ENCODE peak calls at places on chromosomes 12 and 14, in five cellular contexts. M, T, Y, H and F are unnamed samples.
A peak's percentile ranks its signal among the peaks of the same experiment; 100 is the strongest.

GRCh38 chr14:88503754-88504406 is 50.9 kb downstream of the PTPN21 start:
- DNase-seq in M (no peak), T (no peak), Y (no peak), H (no peak), F (no peak)

GRCh38 chr12:97465012-97465345 is 2.4 kb downstream of the RMST start:
- DNase-seq in M (peak; percentile 71), T (no peak), Y (peak; percentile 47), H (no peak), F (no peak)

GRCh38 chr12:110279976-110280783 is 867 bp upstream of the ATP2A2 start:
- DNase-seq in M (peak; percentile 80), T (peak; percentile 33), Y (peak; percentile 66), H (peak; percentile 73), F (peak; percentile 70)

GRCh38 chr14:104749958-104750529 is 2.9 kb upstream of the SIVA1 start:
- DNase-seq in M (no peak), T (peak; percentile 48), Y (no peak), H (no peak), F (no peak)

GRCh38 chr12:31370645-31371620 is 45.0 kb upstream of the SINHCAF start:
- DNase-seq in M (peak; percentile 66), T (no peak), Y (peak; percentile 98), H (peak; percentile 41), F (peak; percentile 82)

GRCh38 chr14:22163051-22163450 is 426.0 kb downstream of the DAD1 start:
- DNase-seq in M (no peak), T (peak; percentile 45), Y (peak; percentile 22), H (peak; percentile 46), F (no peak)

GRCh38 chr12:104281636-104282035 is 21.9 kb upstream of the EID3 start:
- DNase-seq in M (no peak), T (no peak), Y (no peak), H (peak; percentile 37), F (no peak)

GRCh38 chr14:84340938-84341337 is 1189.0 kb upstream of the FLRT2 start:
- DNase-seq in M (no peak), T (peak; percentile 50), Y (no peak), H (peak; percentile 76), F (no peak)

GRCh38 chr14:28966416-28967233 is 200.0 kb downstream of the FOXG1 start:
- DNase-seq in M (no peak), T (no peak), Y (no peak), H (no peak), F (no peak)

GRCh38 chr12:24135158-24135850 is 185.8 kb upstream of the SOX5 start:
- DNase-seq in M (no peak), T (peak; percentile 43), Y (peak; percentile 78), H (peak; percentile 77), F (no peak)
- H2BK15ac ChIP-seq in M (no peak overlapping the region), T (peak overlapping the region; percentile 7), Y (no peak overlapping the region), H (no peak overlapping the region), F (no peak overlapping the region)

DNA sequence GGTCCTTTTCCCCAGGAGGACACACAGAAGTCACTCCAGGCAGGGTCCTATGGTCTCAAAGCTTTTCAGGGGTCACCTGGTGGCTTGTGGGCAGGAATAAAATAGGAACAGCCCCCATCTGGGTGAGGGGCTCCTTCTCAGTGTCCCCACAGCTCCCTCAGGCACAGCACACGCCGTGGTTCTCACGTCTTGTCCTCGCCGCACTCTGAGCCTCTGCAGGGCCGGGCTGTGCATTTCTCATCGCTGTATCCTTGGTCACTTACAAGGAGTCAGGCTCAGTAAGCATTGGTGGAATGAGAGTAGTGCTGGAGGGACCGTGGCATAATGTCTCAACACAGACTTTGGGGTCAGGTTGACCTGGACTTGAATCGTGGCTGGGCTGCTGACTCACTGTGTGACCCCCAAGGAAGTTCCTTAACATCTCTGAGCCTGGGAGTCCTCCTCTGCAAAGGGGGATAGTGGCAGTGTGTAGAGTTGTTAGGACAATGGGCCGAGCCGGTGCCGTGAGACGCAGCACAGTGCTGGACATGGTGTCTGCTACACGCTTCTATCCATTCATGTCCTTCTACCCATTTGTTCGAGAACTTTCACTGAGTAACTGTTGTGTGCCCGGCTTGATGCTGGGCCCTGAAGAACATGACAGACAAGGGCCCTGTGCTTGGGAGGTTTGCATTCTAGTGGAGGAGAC is 13.3 kb downstream of the VASH1 start:
- DNase-seq in M (no peak), T (no peak), Y (no peak), H (no peak), F (no peak)
- H2AK5ac ChIP-seq in M (no peak overlapping the region), T (peak overlapping the region; percentile 33), Y (peak overlapping the region; percentile 28), H (no peak overlapping the region), F (no peak overlapping the region)

DNA sequence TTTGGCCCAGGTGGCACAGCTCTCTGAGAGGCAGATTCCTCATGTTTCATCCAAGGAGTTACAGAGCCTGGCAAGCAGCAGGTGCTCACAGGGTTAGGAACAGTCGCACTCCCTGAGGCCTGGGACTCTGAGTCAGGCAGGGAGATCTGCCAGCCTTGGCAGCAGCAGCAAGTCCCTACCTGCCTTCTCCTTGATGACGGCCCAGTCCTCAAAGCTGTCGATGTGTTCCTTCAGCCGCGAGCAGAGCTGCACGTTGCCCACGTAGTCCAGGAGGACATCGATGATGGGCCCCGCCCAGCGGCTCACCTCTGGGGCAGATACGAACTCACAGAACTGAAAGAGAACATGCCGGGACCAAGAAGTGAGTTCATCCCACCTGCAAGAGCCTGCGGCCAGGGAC is 10.4 kb downstream of the FAM181A start:
- DNase-seq in M (no peak), T (no peak), Y (no peak), H (no peak), F (no peak)
- H3K36me3 ChIP-seq in M (no peaks in the 10 kb centered on the region), T (no peaks in the 10 kb centered on the region), Y (no peaks in the 10 kb centered on the region), H (peaks cover 3% of the 10 kb centered on the region), F (no peaks in the 10 kb centered on the region)

GRCh38 chr14:24088095-24088494 is 6.0 kb upstream of the PCK2 start:
- DNase-seq in M (no peak), T (no peak), Y (no peak), H (no peak), F (no peak)
- H2BK15ac ChIP-seq in M (peak overlapping the region; percentile 1), T (no peak overlapping the region), Y (no peak overlapping the region), H (no peak overlapping the region), F (no peak overlapping the region)

GRCh38 chr14:68580096-68580640 is 212.7 kb downstream of the ZFP36L1 start:
- DNase-seq in M (no peak), T (no peak), Y (no peak), H (no peak), F (no peak)

GRCh38 chr14:68580676-68581075 is 212.2 kb downstream of the ZFP36L1 start:
- DNase-seq in M (no peak), T (no peak), Y (no peak), H (no peak), F (no peak)

GRCh38 chr14:68574906-68575305 is 218.0 kb downstream of the ZFP36L1 start:
- DNase-seq in M (no peak), T (peak; percentile 70), Y (no peak), H (peak; percentile 70), F (no peak)

GRCh38 chr14:68576496-68577244 is 216.2 kb downstream of the ZFP36L1 start:
- DNase-seq in M (no peak), T (peak; percentile 40), Y (no peak), H (peak; percentile 83), F (no peak)

GRCh38 chr14:68578597-68578996 is 214.3 kb downstream of the ZFP36L1 start:
- DNase-seq in M (no peak), T (no peak), Y (no peak), H (no peak), F (no peak)
- H2AK5ac ChIP-seq in M (peak overlapping the region; percentile 40), T (peak overlapping the region; percentile 94), Y (no peak overlapping the region), H (peak overlapping the region; percentile 51), F (peak overlapping the region; percentile 22)

GRCh38 chr14:64422753-64423152 is 34.6 kb downstream of the MTHFD1 start:
- DNase-seq in M (no peak), T (no peak), Y (no peak), H (no peak), F (no peak)
- H3K36me3 ChIP-seq in M (peaks cover 88% of the 10 kb centered on the region), T (peaks cover 21% of the 10 kb centered on the region), Y (peaks cover 17% of the 10 kb centered on the region), H (peaks cover 31% of the 10 kb centered on the region), F (peaks cover 36% of the 10 kb centered on the region)

DNA sequence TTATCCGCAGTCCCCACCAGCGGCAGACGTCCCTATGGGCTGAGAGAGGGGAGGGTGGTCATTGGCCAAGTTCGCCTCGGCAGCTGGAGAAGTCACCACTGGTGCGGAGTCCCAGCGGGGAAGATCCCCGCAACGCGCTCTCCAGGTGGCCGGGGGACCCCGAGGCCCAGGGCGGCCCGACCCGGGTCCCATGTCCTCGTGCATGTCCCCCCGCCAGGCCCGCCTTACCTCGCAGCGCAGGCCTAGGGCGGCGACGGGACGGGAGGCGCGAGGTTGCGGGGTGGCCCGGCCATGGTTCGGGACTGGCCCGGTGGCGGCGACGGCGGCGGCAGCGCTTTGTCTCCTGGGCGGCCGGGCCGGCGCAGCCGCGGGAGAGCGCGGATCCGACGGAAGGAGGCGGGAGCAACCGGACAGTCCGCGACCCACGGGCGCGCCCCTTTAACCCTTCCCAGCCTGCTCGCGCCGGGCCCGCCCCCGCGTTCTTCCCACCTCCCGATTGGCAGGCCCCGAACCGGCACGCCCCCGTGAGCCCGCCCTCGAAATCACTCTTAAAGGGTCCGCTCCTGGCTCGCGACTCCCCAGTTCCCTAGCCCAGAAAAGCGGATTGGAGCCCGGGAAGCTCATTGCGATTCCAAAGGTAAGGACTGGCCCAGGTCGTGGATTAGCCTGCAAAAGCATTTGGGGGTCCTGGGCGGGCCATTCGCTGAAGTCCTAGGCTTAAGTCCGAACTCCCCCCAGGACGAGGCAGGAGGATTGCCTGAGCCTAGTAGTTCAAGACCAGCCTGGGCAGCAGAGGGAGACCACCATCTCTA is at the start of gene PHETA1:
- DNase-seq in M (peak; percentile 95), T (peak; percentile 79), Y (peak; percentile 86), H (peak; percentile 91), F (peak; percentile 83)
- H2BK15ac ChIP-seq in M (no peak within 1 kb of the TSS), T (no peak within 1 kb of the TSS), Y (no peak within 1 kb of the TSS), H (peak within 1 kb of the TSS; percentile 54), F (peak within 1 kb of the TSS; percentile 44)

DNA sequence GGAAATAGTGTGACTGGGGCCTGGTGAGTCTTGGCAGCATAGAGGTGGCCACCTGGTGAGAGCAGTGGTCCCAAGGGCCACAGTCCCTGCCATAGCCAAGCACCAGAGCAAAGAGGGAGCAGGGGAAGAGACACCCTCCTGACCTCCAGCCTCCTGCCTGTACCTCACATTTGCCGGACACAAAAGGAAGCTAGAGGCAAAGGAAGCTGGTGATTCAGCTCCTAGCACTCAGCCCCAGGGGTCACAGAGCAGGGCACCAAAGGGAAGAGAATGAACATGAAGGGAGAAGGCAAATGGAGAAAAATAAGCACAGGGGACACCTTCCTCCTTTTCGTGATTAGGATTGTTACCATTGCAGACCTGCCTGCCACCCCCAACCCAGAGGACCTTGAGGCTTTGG is 216.8 kb downstream of the ZFP36L1 start:
- DNase-seq in M (no peak), T (no peak), Y (no peak), H (peak; percentile 28), F (no peak)
- H2AK5ac ChIP-seq in M (peak overlapping the region; percentile 9), T (peak overlapping the region; percentile 97), Y (no peak overlapping the region), H (peak overlapping the region; percentile 98), F (peak overlapping the region; percentile 9)

GRCh38 chr12:48602192-48602989 is 32.5 kb upstream of the LALBA start:
- DNase-seq in M (no peak), T (no peak), Y (no peak), H (no peak), F (no peak)
- H3K36me3 ChIP-seq in M (peaks cover 6% of the 10 kb centered on the region), T (no peaks in the 10 kb centered on the region), Y (no peaks in the 10 kb centered on the region), H (no peaks in the 10 kb centered on the region), F (no peaks in the 10 kb centered on the region)

DNA sequence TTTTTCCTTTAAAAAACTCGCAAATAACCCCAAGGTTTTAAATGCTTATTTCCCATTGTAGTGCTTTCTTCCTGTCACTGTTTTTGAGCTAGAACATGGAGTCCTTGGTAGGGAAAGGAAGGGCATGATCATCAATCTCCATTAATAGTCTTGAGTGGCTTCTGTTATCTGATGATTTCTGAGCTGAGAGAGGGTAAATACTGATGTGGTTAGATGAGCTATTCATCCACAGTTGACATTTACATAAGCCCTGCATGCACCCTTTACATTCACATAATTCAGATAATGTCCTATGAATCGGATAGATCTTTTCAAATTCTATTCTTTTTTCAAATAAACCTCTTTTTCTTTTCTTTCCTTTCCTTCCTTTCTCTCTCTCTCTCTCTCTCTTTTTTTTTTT is 81.4 kb downstream of the NTN4 start:
- DNase-seq in M (no peak), T (no peak), Y (no peak), H (peak; percentile 21), F (no peak)
- H2BK15ac ChIP-seq in M (no peak overlapping the region), T (no peak overlapping the region), Y (no peak overlapping the region), H (no peak overlapping the region), F (no peak overlapping the region)